ENCODE peak calls at places on chromosome 22, in six cellular contexts. I is A549, X is H1, F is stomach, P is HepG2, Y is suprapubic skin. C is an unnamed sample.

GRCh38 chr22:40509401-40510134 is 127.0 kb downstream of the MRTFA start:
- DNase-seq in I (no peak), X (no peak), F (peak; percentile 34), P (no peak), Y (no peak), C (peak; percentile 72)

GRCh38 chr22:40834628-40835027 is 15.5 kb upstream of the SLC25A17 start:
- DNase-seq in I (no peak), X (no peak), F (no peak), P (no peak), Y (no peak), C (no peak)

GRCh38 chr22:41028841-41029240 is 63.6 kb upstream of the EP300 start:
- DNase-seq in I (no peak), X (no peak), F (no peak), P (peak; percentile 64), Y (no peak), C (no peak)

GRCh38 chr22:22048318-22048942 is 65.8 kb upstream of the TOP3B start:
- DNase-seq in I (no peak), X (no peak), F (no peak), P (no peak), Y (no peak), C (no peak)

GRCh38 chr22:50525991-50526848 is 822 bp upstream of the SCO2 start:
- DNase-seq in I (peak; percentile 53), X (no peak), F (peak; percentile 83), P (peak; percentile 44), Y (peak; percentile 91), C (peak; percentile 85)

GRCh38 chr22:16917144-16918003 is 90.6 kb downstream of the GAB4 start:
- DNase-seq in I (peak; percentile 33), X (no peak), F (peak; percentile 75), P (peak; percentile 57), Y (no peak), C (peak; percentile 38)

GRCh38 chr22:49754674-49755590 is 72.7 kb downstream of the BRD1 start:
- DNase-seq in I (no peak), X (no peak), F (peak; percentile 22), P (no peak), Y (no peak), C (peak; percentile 14)

GRCh38 chr22:31346255-31346732 is at the start of gene PATZ1:
- DNase-seq in I (peak; percentile 56), X (peak; percentile 61), F (peak; percentile 68), P (peak; percentile 91), Y (peak; percentile 85), C (peak; percentile 83)

GRCh38 chr22:17237031-17237668 is 17.9 kb upstream of the ADA2 start:
- DNase-seq in I (no peak), X (no peak), F (no peak), P (no peak), Y (no peak), C (no peak)

GRCh38 chr22:32723632-32724031 is 77.9 kb upstream of the TIMP3 start:
- DNase-seq in I (no peak), X (no peak), F (peak; percentile 34), P (no peak), Y (no peak), C (no peak)

GRCh38 chr22:41762980-41763779 is 37.3 kb upstream of the CCDC134 start:
- DNase-seq in I (no peak), X (peak; percentile 67), F (no peak), P (peak; percentile 39), Y (no peak), C (no peak)

GRCh38 chr22:36808611-36809344 is 8.1 kb downstream of the PVALB start:
- DNase-seq in I (no peak), X (no peak), F (no peak), P (no peak), Y (no peak), C (no peak)

GRCh38 chr22:36811094-36811797 is 5.6 kb downstream of the PVALB start:
- DNase-seq in I (no peak), X (no peak), F (no peak), P (no peak), Y (no peak), C (no peak)

GRCh38 chr22:36807627-36808026 is 9.2 kb downstream of the PVALB start:
- DNase-seq in I (no peak), X (no peak), F (no peak), P (no peak), Y (no peak), C (no peak)

GRCh38 chr22:36806824-36807223 is 10.0 kb downstream of the PVALB start:
- DNase-seq in I (no peak), X (no peak), F (no peak), P (no peak), Y (no peak), C (no peak)

GRCh38 chr22:36809351-36809750 is 7.5 kb downstream of the PVALB start:
- DNase-seq in I (no peak), X (no peak), F (no peak), P (no peak), Y (no peak), C (no peak)
- TF ChIP-seq CTCF in I (no peak), X (no peak), F (no peak), P (no peak), Y (no peak), C (no peak)

GRCh38 chr22:47463220-47463619 is 700.8 kb downstream of the TBC1D22A start:
- DNase-seq in I (no peak), X (no peak), F (no peak), P (no peak), Y (no peak), C (no peak)
- H3K9me3 ChIP-seq in I (no peaks in the 10 kb centered on the region), X (peaks cover 82% of the 10 kb centered on the region), F (no peaks in the 10 kb centered on the region), P (no peaks in the 10 kb centered on the region), Y (no peaks in the 10 kb centered on the region), C (no peaks in the 10 kb centered on the region)

GRCh38 chr22:38872831-38873248 is 824 bp upstream of the CBX6 start:
- DNase-seq in I (peak; percentile 59), X (no peak), F (peak; percentile 51), P (no peak), Y (no peak), C (peak; percentile 83)

GRCh38 chr22:38870791-38871359 is 1.1 kb downstream of the CBX6 start:
- DNase-seq in I (no peak), X (no peak), F (peak; percentile 9), P (no peak), Y (peak; percentile 67), C (no peak)

GRCh38 chr22:38871360-38872171 is 450 bp downstream of the CBX6 start:
- DNase-seq in I (no peak), X (no peak), F (peak; percentile 25), P (no peak), Y (peak; percentile 70), C (peak; percentile 52)

GRCh38 chr22:38873469-38874411 is 1.7 kb upstream of the CBX6 start:
- DNase-seq in I (no peak), X (no peak), F (peak; percentile 25), P (no peak), Y (no peak), C (no peak)

DNA sequence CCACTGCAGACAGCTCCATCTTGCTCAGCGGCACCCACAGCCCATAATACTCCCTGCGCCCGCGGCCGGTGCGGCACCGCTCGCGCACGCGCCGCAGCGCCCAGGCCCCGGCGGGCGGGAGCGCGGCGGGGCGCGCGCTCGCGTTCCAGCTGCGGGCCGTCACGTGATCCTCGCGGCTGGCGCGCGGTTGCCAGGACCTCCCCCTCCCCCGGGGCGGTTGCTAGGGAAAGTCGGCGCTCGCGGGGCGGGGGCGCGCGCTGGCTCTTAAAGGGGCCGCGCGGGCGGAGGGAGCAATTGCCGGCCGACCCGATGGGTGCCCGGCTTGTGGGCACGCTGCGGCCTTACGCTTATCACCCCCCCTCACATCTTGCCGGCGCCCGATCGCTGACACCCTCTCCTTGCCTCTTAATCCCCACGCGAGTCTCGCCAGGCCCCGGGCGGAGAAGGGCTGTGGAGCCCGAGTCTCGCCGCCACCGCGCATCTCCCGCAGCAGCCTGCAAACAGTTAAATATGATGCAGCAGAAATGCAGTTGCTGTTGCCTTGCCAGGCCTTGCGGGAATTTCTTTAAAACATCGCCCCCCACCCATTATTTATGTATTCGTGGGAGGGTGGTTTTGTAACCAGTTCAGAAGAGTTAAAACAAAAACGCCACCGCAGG is at the start of gene CBX6:
- DNase-seq in I (peak; percentile 86), X (peak; percentile 53), F (peak; percentile 97), P (peak; percentile 67), Y (peak; percentile 97), C (peak; percentile 97)
- TF ChIP-seq EP300 in I (no peak), X (no peak), F (no peak), P (no peak), Y (no peak), C (no peak)

GRCh38 chr22:43088979-43089717 is at the start of gene TTLL1:
- DNase-seq in I (peak; percentile 84), X (peak; percentile 75), F (peak; percentile 92), P (peak; percentile 82), Y (peak; percentile 92), C (peak; percentile 81)
- TF ChIP-seq CTCF in I (no peak), X (no peak), F (no peak), P (peak; percentile 18), Y (no peak), C (no peak)

GRCh38 chr22:28810839-28811491 is 10.6 kb upstream of the XBP1 start:
- DNase-seq in I (no peak), X (no peak), F (no peak), P (peak; percentile 96), Y (no peak), C (no peak)
- H3K9me3 ChIP-seq in I (no peaks in the 10 kb centered on the region), X (no peaks in the 10 kb centered on the region), F (no peaks in the 10 kb centered on the region), P (no peaks in the 10 kb centered on the region), Y (no peaks in the 10 kb centered on the region), C (no peaks in the 10 kb centered on the region)